ENCODE peak calls at places on chromosome 13, in six cellular contexts. One of them, this sample, is unnamed.

GRCh38 chr13:111917901-111918300 is 149.0 kb upstream of the SOX1 start:
- DNase-seq in lower lobe of right lung: no peak
- DNase-seq in mesendoderm: no peak
- DNase-seq in aorta: no peak
- DNase-seq in gastrocnemius medialis: no peak
- DNase-seq in right cardiac atrium: no peak
- DNase-seq in this sample: no peak

GRCh38 chr13:49022472-49023144 is 46.9 kb downstream of the FNDC3A start:
- DNase-seq in mesendoderm: no peak
- DNase-seq in right cardiac atrium: no peak
- DNase-seq in gastrocnemius medialis: no peak
- DNase-seq in lower lobe of right lung: no peak
- DNase-seq in aorta: no peak
- DNase-seq in this sample: no peak

GRCh38 chr13:43368003-43368402 is 344.6 kb downstream of the DNAJC15 start:
- DNase-seq in mesendoderm: no peak
- DNase-seq in gastrocnemius medialis: no peak
- DNase-seq in right cardiac atrium: no peak
- DNase-seq in aorta: no peak
- DNase-seq in lower lobe of right lung: no peak
- DNase-seq in this sample: no peak

GRCh38 chr13:52726258-52726657 is 13.4 kb downstream of the CNMD start:
- DNase-seq in right cardiac atrium: no peak
- DNase-seq in mesendoderm: no peak
- DNase-seq in gastrocnemius medialis: no peak
- DNase-seq in aorta: no peak
- DNase-seq in lower lobe of right lung: no peak
- DNase-seq in this sample: no peak

GRCh38 chr13:112776971-112777370 is 87.1 kb downstream of the ATP11A start:
- DNase-seq in lower lobe of right lung: no peak
- DNase-seq in aorta: no peak
- DNase-seq in right cardiac atrium: no peak
- DNase-seq in gastrocnemius medialis: no peak
- DNase-seq in mesendoderm: no peak
- DNase-seq in this sample: no peak

GRCh38 chr13:93290503-93290902 is 63.9 kb downstream of the GPC6 start:
- DNase-seq in lower lobe of right lung: no peak
- DNase-seq in aorta: no peak
- DNase-seq in mesendoderm: no peak
- DNase-seq in right cardiac atrium: no peak
- DNase-seq in gastrocnemius medialis: no peak
- DNase-seq in this sample: no peak

GRCh38 chr13:105220063-105220462 is 1315.4 kb downstream of the EFNB2 start:
- DNase-seq in gastrocnemius medialis: no peak
- DNase-seq in mesendoderm: no peak
- DNase-seq in right cardiac atrium: no peak
- DNase-seq in aorta: no peak
- DNase-seq in lower lobe of right lung: no peak
- DNase-seq in this sample: no peak

GRCh38 chr13:46751811-46752635 is 44.9 kb downstream of the ESD start:
- DNase-seq in right cardiac atrium: no peak
- DNase-seq in aorta: no peak
- DNase-seq in lower lobe of right lung: no peak
- DNase-seq in gastrocnemius medialis: no peak
- DNase-seq in mesendoderm: no peak
- DNase-seq in this sample: no peak

GRCh38 chr13:38008636-38009035 is 139.1 kb upstream of the TRPC4 start:
- DNase-seq in aorta: no peak
- DNase-seq in mesendoderm: no peak
- DNase-seq in right cardiac atrium: no peak
- DNase-seq in lower lobe of right lung: no peak
- DNase-seq in gastrocnemius medialis: no peak
- DNase-seq in this sample: no peak

GRCh38 chr13:59435024-59435423 is 728.7 kb downstream of the DIAPH3 start:
- DNase-seq in aorta: no peak
- DNase-seq in gastrocnemius medialis: no peak
- DNase-seq in mesendoderm: no peak
- DNase-seq in lower lobe of right lung: no peak
- DNase-seq in right cardiac atrium: no peak
- DNase-seq in this sample: no peak

GRCh38 chr13:114132419-114133121 is at the start of gene RASA3:
- DNase-seq in mesendoderm: peak; percentile 92
- DNase-seq in gastrocnemius medialis: peak; percentile 66
- DNase-seq in aorta: peak; percentile 92
- DNase-seq in right cardiac atrium: peak; percentile 83
- DNase-seq in lower lobe of right lung: peak; percentile 80
- DNase-seq in this sample: no peak

GRCh38 chr13:38045278-38046048 is 175.9 kb upstream of the TRPC4 start:
- DNase-seq in gastrocnemius medialis: no peak
- DNase-seq in lower lobe of right lung: no peak
- DNase-seq in mesendoderm: peak; percentile 76
- DNase-seq in aorta: peak; percentile 45
- DNase-seq in right cardiac atrium: no peak
- DNase-seq in this sample: no peak

GRCh38 chr13:90362718-90363117 is 984.8 kb upstream of the MIR17HG start:
- DNase-seq in lower lobe of right lung: no peak
- DNase-seq in mesendoderm: no peak
- DNase-seq in gastrocnemius medialis: no peak
- DNase-seq in right cardiac atrium: no peak
- DNase-seq in aorta: no peak
- DNase-seq in this sample: no peak

GRCh38 chr13:78777973-78778372 is 119.0 kb upstream of the OBI1 start:
- DNase-seq in gastrocnemius medialis: no peak
- DNase-seq in aorta: no peak
- DNase-seq in mesendoderm: no peak
- DNase-seq in lower lobe of right lung: no peak
- DNase-seq in right cardiac atrium: no peak
- DNase-seq in this sample: no peak

GRCh38 chr13:99124046-99124400 is 76.6 kb upstream of the UBAC2 start:
- DNase-seq in mesendoderm: no peak
- DNase-seq in gastrocnemius medialis: no peak
- DNase-seq in right cardiac atrium: no peak
- DNase-seq in aorta: no peak
- DNase-seq in lower lobe of right lung: no peak
- DNase-seq in this sample: no peak

GRCh38 chr13:52846567-52847321 is 1.7 kb downstream of the PCDH8 start:
- DNase-seq in aorta: peak; percentile 85
- DNase-seq in mesendoderm: peak; percentile 85
- DNase-seq in gastrocnemius medialis: no peak
- DNase-seq in lower lobe of right lung: peak; percentile 62
- DNase-seq in right cardiac atrium: peak; percentile 61
- DNase-seq in this sample: no peak

DNA sequence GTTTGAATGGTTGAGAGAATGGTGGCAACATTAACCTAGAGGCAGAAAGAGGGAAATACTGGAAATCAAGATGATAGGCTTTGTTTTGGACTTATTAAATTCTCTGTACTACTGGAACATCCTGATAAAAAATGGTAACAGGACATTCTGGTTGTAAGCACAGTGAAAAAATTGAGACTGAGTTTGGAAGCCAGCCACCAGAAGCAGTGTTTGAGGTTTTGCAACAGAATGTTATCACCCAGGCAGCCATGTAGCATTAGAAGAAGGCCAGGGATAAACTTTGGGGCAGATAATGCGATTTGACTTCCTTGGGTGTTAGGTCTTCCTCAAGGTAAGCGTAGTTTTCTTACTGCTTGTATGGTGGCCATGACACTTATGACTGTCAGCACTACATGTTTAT is 307.4 kb downstream of the ATP8A2 start:
- DNase-seq in lower lobe of right lung: no peak
- DNase-seq in mesendoderm: no peak
- DNase-seq in right cardiac atrium: no peak
- DNase-seq in gastrocnemius medialis: no peak
- DNase-seq in aorta: no peak
- DNase-seq in this sample: no peak
- H3K4me3 ChIP-seq in lower lobe of right lung: no peak overlapping the region
- H3K4me3 ChIP-seq in mesendoderm: no peak overlapping the region
- H3K4me3 ChIP-seq in right cardiac atrium: no peak overlapping the region
- H3K4me3 ChIP-seq in gastrocnemius medialis: no peak overlapping the region
- H3K4me3 ChIP-seq in aorta: no peak overlapping the region
- H3K4me3 ChIP-seq in this sample: no peak overlapping the region

DNA sequence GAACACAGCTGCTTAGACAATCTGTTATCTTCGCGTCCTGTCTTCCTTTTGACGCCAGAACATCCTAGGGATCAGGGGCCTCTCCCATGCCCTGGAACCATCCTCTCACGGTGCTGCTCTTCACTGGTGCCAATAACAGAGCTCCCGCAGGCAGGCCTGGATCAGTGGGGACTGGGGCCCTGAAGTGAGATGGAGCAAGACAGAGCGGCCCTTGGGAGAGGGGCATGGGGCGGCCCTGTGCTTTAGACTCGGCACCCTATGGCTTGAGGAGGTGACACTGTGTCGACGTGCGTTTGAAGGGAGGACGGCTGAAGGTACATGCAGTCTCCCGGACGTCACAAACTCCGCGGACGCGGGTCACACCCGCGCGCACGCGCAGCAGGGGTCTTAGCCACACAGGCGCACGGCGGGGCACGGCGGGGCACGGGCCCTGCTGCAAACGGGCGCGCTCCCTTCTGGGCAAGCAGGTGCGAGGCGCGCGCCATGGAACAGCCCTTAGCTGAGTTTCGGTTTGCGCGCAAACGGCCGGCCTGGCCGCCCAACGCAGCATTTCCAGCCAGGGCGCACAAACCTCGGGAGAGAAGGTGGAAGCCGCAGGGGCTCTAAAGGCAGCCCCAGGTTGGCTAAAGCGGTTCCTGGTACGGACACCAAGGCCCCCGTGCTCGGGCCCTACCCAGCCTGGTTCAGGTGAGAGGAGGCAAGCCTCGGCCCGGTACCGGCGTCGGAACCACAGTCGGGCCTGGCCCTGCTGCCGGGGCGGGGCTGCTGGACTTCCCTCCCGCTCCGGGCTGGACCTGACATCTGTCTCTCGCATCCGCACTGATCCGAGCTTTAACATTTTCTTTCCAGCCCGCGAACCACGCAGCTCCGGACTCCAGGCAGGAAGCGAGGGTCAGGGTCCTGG is 16.5 kb upstream of the RNF17 start:
- DNase-seq in right cardiac atrium: no peak
- DNase-seq in gastrocnemius medialis: no peak
- DNase-seq in aorta: no peak
- DNase-seq in mesendoderm: peak; percentile 36
- DNase-seq in lower lobe of right lung: no peak
- DNase-seq in this sample: no peak
- H3K27me3 ChIP-seq in right cardiac atrium: no peaks in the 10 kb centered on the region
- H3K27me3 ChIP-seq in gastrocnemius medialis: peaks cover 18% of the 10 kb centered on the region
- H3K27me3 ChIP-seq in aorta: no peaks in the 10 kb centered on the region
- H3K27me3 ChIP-seq in mesendoderm: peaks cover 6% of the 10 kb centered on the region
- H3K27me3 ChIP-seq in lower lobe of right lung: peaks cover 55% of the 10 kb centered on the region
- H3K27me3 ChIP-seq in this sample: peaks cover 4% of the 10 kb centered on the region

DNA sequence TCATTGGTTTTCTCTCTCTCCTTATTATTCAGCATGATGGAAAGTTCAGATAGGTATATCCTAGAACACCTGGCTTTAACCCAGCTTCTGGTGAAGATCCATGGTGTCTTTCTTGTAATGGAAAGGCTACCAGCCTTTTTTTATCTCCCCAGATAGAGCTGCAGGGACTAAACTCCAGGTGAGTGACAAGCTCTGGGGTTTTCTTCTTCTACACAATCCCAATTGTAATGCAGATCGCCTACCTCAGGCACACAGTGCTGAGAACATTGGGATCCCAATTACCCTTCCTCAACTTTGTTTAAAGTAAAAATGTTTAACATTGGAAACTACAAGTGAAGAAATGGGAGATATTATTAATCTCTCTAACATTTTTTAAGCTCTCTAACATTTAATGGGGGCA is 1851.7 kb downstream of the PCDH9 start:
- DNase-seq in mesendoderm: no peak
- DNase-seq in lower lobe of right lung: no peak
- DNase-seq in gastrocnemius medialis: no peak
- DNase-seq in aorta: no peak
- DNase-seq in right cardiac atrium: no peak
- DNase-seq in this sample: no peak
- H3K4me3 ChIP-seq in mesendoderm: no peak overlapping the region
- H3K4me3 ChIP-seq in lower lobe of right lung: no peak overlapping the region
- H3K4me3 ChIP-seq in gastrocnemius medialis: no peak overlapping the region
- H3K4me3 ChIP-seq in aorta: no peak overlapping the region
- H3K4me3 ChIP-seq in right cardiac atrium: no peak overlapping the region
- H3K4me3 ChIP-seq in this sample: no peak overlapping the region

GRCh38 chr13:31365630-31366029 is 165.9 kb downstream of the B3GLCT start:
- DNase-seq in right cardiac atrium: no peak
- DNase-seq in aorta: no peak
- DNase-seq in lower lobe of right lung: no peak
- DNase-seq in mesendoderm: no peak
- DNase-seq in gastrocnemius medialis: no peak
- DNase-seq in this sample: no peak
- H3K27me3 ChIP-seq in right cardiac atrium: no peaks in the 10 kb centered on the region
- H3K27me3 ChIP-seq in aorta: peaks cover 3% of the 10 kb centered on the region
- H3K27me3 ChIP-seq in lower lobe of right lung: no peaks in the 10 kb centered on the region
- H3K27me3 ChIP-seq in mesendoderm: no peaks in the 10 kb centered on the region
- H3K27me3 ChIP-seq in gastrocnemius medialis: no peaks in the 10 kb centered on the region
- H3K27me3 ChIP-seq in this sample: no peaks in the 10 kb centered on the region

DNA sequence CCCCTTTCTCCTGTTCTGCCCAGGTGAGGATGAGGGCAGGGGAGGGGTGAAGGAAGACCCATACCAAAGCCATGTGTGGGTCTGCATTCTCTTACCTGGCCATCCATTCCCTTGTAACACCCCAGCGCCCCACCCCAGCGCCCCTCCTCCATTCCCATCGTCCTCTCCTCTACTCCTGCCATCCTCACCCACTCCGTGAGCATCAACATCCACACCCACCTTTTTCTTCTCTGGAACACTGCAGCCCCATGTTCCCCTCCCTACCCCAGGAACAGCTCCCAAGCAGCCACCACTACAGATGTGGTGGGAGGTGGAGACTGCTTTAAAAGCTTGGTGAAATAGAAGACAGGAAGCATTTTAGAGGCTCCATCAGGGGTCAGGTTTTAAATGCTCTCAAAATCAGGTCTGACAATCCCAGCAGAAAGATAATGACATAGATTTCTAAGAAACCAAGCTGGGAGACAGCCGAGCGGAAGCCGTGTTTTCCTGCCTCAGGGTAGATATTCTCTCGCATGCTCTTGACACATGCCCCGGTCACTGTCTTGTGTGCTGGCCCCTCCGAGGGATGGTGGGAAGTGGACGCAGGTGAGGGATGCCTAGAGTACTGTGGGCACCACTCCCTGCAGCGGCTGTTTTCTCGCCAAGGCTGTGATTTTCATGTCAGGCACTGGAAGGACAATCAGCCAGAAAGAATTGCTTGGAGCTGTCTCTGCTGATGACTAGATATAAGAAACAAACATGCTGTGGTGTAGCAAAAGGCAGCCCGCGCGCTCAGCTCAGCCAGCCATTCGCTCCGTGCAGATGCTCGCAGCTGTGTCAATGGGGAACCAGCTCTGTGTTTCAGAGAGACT is 9.8 kb downstream of the MEDAG start:
- DNase-seq in lower lobe of right lung: no peak
- DNase-seq in gastrocnemius medialis: no peak
- DNase-seq in mesendoderm: no peak
- DNase-seq in right cardiac atrium: no peak
- DNase-seq in aorta: no peak
- DNase-seq in this sample: no peak
- H3K4me3 ChIP-seq in lower lobe of right lung: no peak overlapping the region
- H3K4me3 ChIP-seq in gastrocnemius medialis: no peak overlapping the region
- H3K4me3 ChIP-seq in mesendoderm: no peak overlapping the region
- H3K4me3 ChIP-seq in right cardiac atrium: no peak overlapping the region
- H3K4me3 ChIP-seq in aorta: no peak overlapping the region
- H3K4me3 ChIP-seq in this sample: no peak overlapping the region